ENCODE peak calls at places on chromosomes 16 and 17, in five cellular contexts. R is activated CD4-positive, alpha-beta T cell treated with anti-CD3 and anti-CD28 coated beads, Interleukin-2, amount 10 ng/mL, durations not matched to agents 7 days and 5 days; D is cardiac septum; I is NCI-H2171 treated with DMSO at 0.1 percent for 48 hours; T is lower lobe of right lung. A is an unnamed sample.

GRCh38 chr17:32852811-32853210 is 24.1 kb downstream of the MYO1D start:
- DNase-seq in I (no peak), D (no peak), T (no peak), R (no peak), A (no peak)

GRCh38 chr16:26856271-26856670 is 210.5 kb upstream of the C16orf82 start:
- DNase-seq in R (no peak), D (no peak), I (no peak), T (no peak), A (no peak)

GRCh38 chr17:27522028-27522639 is 65.9 kb downstream of the KSR1 start:
- DNase-seq in I (no peak), T (no peak), R (no peak), D (no peak), A (no peak)

GRCh38 chr16:70770968-70771552 is 29.9 kb downstream of the VAC14 start:
- DNase-seq in I (no peak), R (peak), D (no peak), T (no peak), A (peak)

GRCh38 chr16:82848013-82848412 is 221.2 kb downstream of the CDH13 start:
- DNase-seq in I (no peak), D (no peak), R (no peak), T (no peak), A (no peak)

GRCh38 chr16:79114759-79115158 is 485.8 kb downstream of the MAF start:
- DNase-seq in I (no peak), D (no peak), T (no peak), R (no peak), A (no peak)

GRCh38 chr17:72397223-72397667 is 276.4 kb downstream of the SOX9 start:
- DNase-seq in T (no peak), D (no peak), I (no peak), R (no peak), A (no peak)

GRCh38 chr17:10316986-10317834 is 55.6 kb downstream of the MYH13 start:
- DNase-seq in D (no peak), R (peak), T (peak), I (no peak), A (peak)

GRCh38 chr17:81509687-81510523 is 2.7 kb downstream of the ACTG1 start:
- DNase-seq in D (no peak), R (peak), I (no peak), T (no peak), A (no peak)

GRCh38 chr17:46056800-46057304 is 57.8 kb downstream of the STH start:
- DNase-seq in I (no peak), T (no peak), R (no peak), D (no peak), A (no peak)

GRCh38 chr16:11094075-11094593 is 149.8 kb downstream of the CLEC16A start:
- DNase-seq in R (peak), I (peak), T (no peak), D (no peak), A (no peak)